ENCODE peak calls at places on chromosomes 5 and 9, in eight cellular contexts. One of them, this sample, is unnamed.

GRCh38 chr9:85264695-85265094 is 477.1 kb downstream of the AGTPBP1 start:
- DNase-seq in stimulated activated CD8-positive, alpha-beta memory T cell treated with anti-CD3 and anti-CD28 coated beads, Interleukin-4, amount 100 ng/mL, for 4 hours: no peak
- DNase-seq in BJ: no peak
- DNase-seq in ovary: no peak
- DNase-seq in MV-4-11: no peak
- DNase-seq in mesothelial cell of epicardium: no peak
- DNase-seq in left ventricle myocardium inferior: no peak
- DNase-seq in esophagus squamous epithelium: no peak
- DNase-seq in this sample: no peak

GRCh38 chr5:82360043-82360442 is 81.9 kb upstream of the RPS23 start:
- DNase-seq in stimulated activated CD8-positive, alpha-beta memory T cell treated with anti-CD3 and anti-CD28 coated beads, Interleukin-4, amount 100 ng/mL, for 4 hours: no peak
- DNase-seq in BJ: no peak
- DNase-seq in ovary: no peak
- DNase-seq in MV-4-11: no peak
- DNase-seq in mesothelial cell of epicardium: no peak
- DNase-seq in left ventricle myocardium inferior: no peak
- DNase-seq in esophagus squamous epithelium: no peak
- DNase-seq in this sample: no peak

GRCh38 chr5:89735108-89735507 is 674.4 kb downstream of the CETN3 start:
- DNase-seq in stimulated activated CD8-positive, alpha-beta memory T cell treated with anti-CD3 and anti-CD28 coated beads, Interleukin-4, amount 100 ng/mL, for 4 hours: no peak
- DNase-seq in BJ: no peak
- DNase-seq in ovary: no peak
- DNase-seq in MV-4-11: no peak
- DNase-seq in mesothelial cell of epicardium: no peak
- DNase-seq in left ventricle myocardium inferior: no peak
- DNase-seq in esophagus squamous epithelium: no peak
- DNase-seq in this sample: no peak

GRCh38 chr5:58360794-58361193 is 99.1 kb downstream of the PLK2 start:
- DNase-seq in stimulated activated CD8-positive, alpha-beta memory T cell treated with anti-CD3 and anti-CD28 coated beads, Interleukin-4, amount 100 ng/mL, for 4 hours: no peak
- DNase-seq in BJ: no peak
- DNase-seq in ovary: no peak
- DNase-seq in MV-4-11: no peak
- DNase-seq in mesothelial cell of epicardium: no peak
- DNase-seq in left ventricle myocardium inferior: no peak
- DNase-seq in esophagus squamous epithelium: no peak
- DNase-seq in this sample: no peak

GRCh38 chr5:31021181-31021624 is 172.3 kb upstream of the CDH6 start:
- DNase-seq in stimulated activated CD8-positive, alpha-beta memory T cell treated with anti-CD3 and anti-CD28 coated beads, Interleukin-4, amount 100 ng/mL, for 4 hours: no peak
- DNase-seq in BJ: no peak
- DNase-seq in ovary: no peak
- DNase-seq in MV-4-11: no peak
- DNase-seq in mesothelial cell of epicardium: no peak
- DNase-seq in left ventricle myocardium inferior: no peak
- DNase-seq in esophagus squamous epithelium: no peak
- DNase-seq in this sample: no peak

GRCh38 chr5:112691758-112692157 is 45.9 kb upstream of the APC start:
- DNase-seq in stimulated activated CD8-positive, alpha-beta memory T cell treated with anti-CD3 and anti-CD28 coated beads, Interleukin-4, amount 100 ng/mL, for 4 hours: no peak
- DNase-seq in BJ: no peak
- DNase-seq in ovary: no peak
- DNase-seq in MV-4-11: peak
- DNase-seq in mesothelial cell of epicardium: no peak
- DNase-seq in left ventricle myocardium inferior: no peak
- DNase-seq in esophagus squamous epithelium: no peak
- DNase-seq in this sample: no peak

GRCh38 chr9:134325096-134325812 is 1.0 kb upstream of the RXRA start:
- DNase-seq in stimulated activated CD8-positive, alpha-beta memory T cell treated with anti-CD3 and anti-CD28 coated beads, Interleukin-4, amount 100 ng/mL, for 4 hours: no peak
- DNase-seq in BJ: no peak
- DNase-seq in ovary: peak
- DNase-seq in MV-4-11: peak
- DNase-seq in mesothelial cell of epicardium: peak
- DNase-seq in left ventricle myocardium inferior: peak
- DNase-seq in esophagus squamous epithelium: no peak
- DNase-seq in this sample: no peak

GRCh38 chr5:134458234-134458633 is 46.6 kb upstream of the CDKN2AIPNL start:
- DNase-seq in stimulated activated CD8-positive, alpha-beta memory T cell treated with anti-CD3 and anti-CD28 coated beads, Interleukin-4, amount 100 ng/mL, for 4 hours: no peak
- DNase-seq in BJ: no peak
- DNase-seq in ovary: peak
- DNase-seq in MV-4-11: no peak
- DNase-seq in mesothelial cell of epicardium: no peak
- DNase-seq in left ventricle myocardium inferior: peak
- DNase-seq in esophagus squamous epithelium: no peak
- DNase-seq in this sample: peak

GRCh38 chr5:99315413-99316178 is 386.8 kb upstream of the CHD1 start:
- DNase-seq in stimulated activated CD8-positive, alpha-beta memory T cell treated with anti-CD3 and anti-CD28 coated beads, Interleukin-4, amount 100 ng/mL, for 4 hours: no peak
- DNase-seq in BJ: no peak
- DNase-seq in ovary: no peak
- DNase-seq in MV-4-11: peak
- DNase-seq in mesothelial cell of epicardium: no peak
- DNase-seq in left ventricle myocardium inferior: no peak
- DNase-seq in esophagus squamous epithelium: no peak
- DNase-seq in this sample: no peak

GRCh38 chr5:170338933-170339779 is 41.6 kb upstream of the LCP2 start:
- DNase-seq in stimulated activated CD8-positive, alpha-beta memory T cell treated with anti-CD3 and anti-CD28 coated beads, Interleukin-4, amount 100 ng/mL, for 4 hours: peak
- DNase-seq in BJ: no peak
- DNase-seq in ovary: no peak
- DNase-seq in MV-4-11: peak
- DNase-seq in mesothelial cell of epicardium: no peak
- DNase-seq in left ventricle myocardium inferior: no peak
- DNase-seq in esophagus squamous epithelium: no peak
- DNase-seq in this sample: no peak

GRCh38 chr5:27124590-27124989 is 86.2 kb upstream of the CDH9 start:
- DNase-seq in stimulated activated CD8-positive, alpha-beta memory T cell treated with anti-CD3 and anti-CD28 coated beads, Interleukin-4, amount 100 ng/mL, for 4 hours: no peak
- DNase-seq in BJ: no peak
- DNase-seq in ovary: no peak
- DNase-seq in MV-4-11: peak
- DNase-seq in mesothelial cell of epicardium: no peak
- DNase-seq in left ventricle myocardium inferior: no peak
- DNase-seq in esophagus squamous epithelium: no peak
- DNase-seq in this sample: no peak

GRCh38 chr5:159227452-159227851 is 18.1 kb upstream of the RNF145 start:
- DNase-seq in stimulated activated CD8-positive, alpha-beta memory T cell treated with anti-CD3 and anti-CD28 coated beads, Interleukin-4, amount 100 ng/mL, for 4 hours: no peak
- DNase-seq in BJ: no peak
- DNase-seq in ovary: no peak
- DNase-seq in MV-4-11: no peak
- DNase-seq in mesothelial cell of epicardium: no peak
- DNase-seq in left ventricle myocardium inferior: no peak
- DNase-seq in esophagus squamous epithelium: no peak
- DNase-seq in this sample: no peak

GRCh38 chr5:111685969-111686368 is 71.0 kb downstream of the NREP start:
- DNase-seq in stimulated activated CD8-positive, alpha-beta memory T cell treated with anti-CD3 and anti-CD28 coated beads, Interleukin-4, amount 100 ng/mL, for 4 hours: no peak
- DNase-seq in BJ: no peak
- DNase-seq in ovary: no peak
- DNase-seq in MV-4-11: no peak
- DNase-seq in mesothelial cell of epicardium: no peak
- DNase-seq in left ventricle myocardium inferior: no peak
- DNase-seq in esophagus squamous epithelium: no peak
- DNase-seq in this sample: no peak

GRCh38 chr5:55868846-55869245 is 17.7 kb downstream of the IL31RA start:
- DNase-seq in stimulated activated CD8-positive, alpha-beta memory T cell treated with anti-CD3 and anti-CD28 coated beads, Interleukin-4, amount 100 ng/mL, for 4 hours: no peak
- DNase-seq in BJ: peak
- DNase-seq in ovary: no peak
- DNase-seq in MV-4-11: peak
- DNase-seq in mesothelial cell of epicardium: no peak
- DNase-seq in left ventricle myocardium inferior: no peak
- DNase-seq in esophagus squamous epithelium: no peak
- DNase-seq in this sample: no peak

GRCh38 chr9:107480386-107480789 is 9.2 kb downstream of the KLF4 start:
- DNase-seq in stimulated activated CD8-positive, alpha-beta memory T cell treated with anti-CD3 and anti-CD28 coated beads, Interleukin-4, amount 100 ng/mL, for 4 hours: no peak
- DNase-seq in BJ: peak
- DNase-seq in ovary: peak
- DNase-seq in MV-4-11: peak
- DNase-seq in mesothelial cell of epicardium: no peak
- DNase-seq in left ventricle myocardium inferior: peak
- DNase-seq in esophagus squamous epithelium: no peak
- DNase-seq in this sample: peak

GRCh38 chr5:76617675-76618074 is 5.5 kb downstream of the F2RL2 start:
- DNase-seq in stimulated activated CD8-positive, alpha-beta memory T cell treated with anti-CD3 and anti-CD28 coated beads, Interleukin-4, amount 100 ng/mL, for 4 hours: no peak
- DNase-seq in BJ: peak
- DNase-seq in ovary: no peak
- DNase-seq in MV-4-11: no peak
- DNase-seq in mesothelial cell of epicardium: no peak
- DNase-seq in left ventricle myocardium inferior: no peak
- DNase-seq in esophagus squamous epithelium: no peak
- DNase-seq in this sample: no peak

GRCh38 chr5:56457887-56458451 is 224.8 kb upstream of the ANKRD55 start:
- DNase-seq in stimulated activated CD8-positive, alpha-beta memory T cell treated with anti-CD3 and anti-CD28 coated beads, Interleukin-4, amount 100 ng/mL, for 4 hours: no peak
- DNase-seq in BJ: peak
- DNase-seq in ovary: peak
- DNase-seq in MV-4-11: no peak
- DNase-seq in mesothelial cell of epicardium: no peak
- DNase-seq in left ventricle myocardium inferior: peak
- DNase-seq in esophagus squamous epithelium: no peak
- DNase-seq in this sample: no peak

GRCh38 chr5:664343-664993 is 28.7 kb downstream of the TPPP start:
- DNase-seq in stimulated activated CD8-positive, alpha-beta memory T cell treated with anti-CD3 and anti-CD28 coated beads, Interleukin-4, amount 100 ng/mL, for 4 hours: no peak
- DNase-seq in BJ: no peak
- DNase-seq in ovary: no peak
- DNase-seq in MV-4-11: no peak
- DNase-seq in mesothelial cell of epicardium: no peak
- DNase-seq in left ventricle myocardium inferior: no peak
- DNase-seq in esophagus squamous epithelium: no peak
- DNase-seq in this sample: no peak